ENCODE peak calls at places on chromosomes 3 and 15, in ten cellular contexts. R, U, W, G, B, O, Z, T, L and E are unnamed samples. For H3K27me3, the result is how much of the 10 kb centered on the place peaks cover.

GRCh38 chr3:82509951-82510603 is 748.6 kb upstream of the GBE1 start:
- DNase-seq in L (no peak), B (no peak), W (no peak), U (no peak), R (no peak), O (no peak), Z (no peak), G (no peak), T (no peak), E (no peak)

GRCh38 chr3:52843116-52843865 is 8.5 kb upstream of the MUSTN1 start:
- DNase-seq in Z (no peak), U (no peak), R (no peak), O (peak), L (no peak), W (no peak), T (no peak), B (no peak), G (no peak), E (no peak)

GRCh38 chr15:99307735-99308134 is 56.5 kb downstream of the LRRC28 start:
- DNase-seq in G (no peak), U (no peak), O (no peak), L (no peak), B (no peak), R (no peak), T (no peak), W (peak), Z (no peak), E (no peak)

GRCh38 chr3:46454606-46455005 is 10.1 kb downstream of the LTF start:
- DNase-seq in R (no peak), L (no peak), O (no peak), B (no peak), T (no peak), Z (no peak), U (no peak), G (no peak), W (no peak), E (no peak)

GRCh38 chr15:40367673-40368611 is 9.9 kb downstream of the DISP2 start:
- DNase-seq in Z (peak), W (peak), U (no peak), R (peak), G (peak), L (peak), O (peak), T (peak), B (peak), E (peak)

GRCh38 chr3:190026154-190026553 is 94.5 kb downstream of the P3H2 start:
- DNase-seq in U (no peak), R (no peak), B (no peak), Z (no peak), L (no peak), O (no peak), G (no peak), T (no peak), W (peak), E (no peak)

GRCh38 chr3:177640319-177640997 is 443.2 kb upstream of the TBL1XR1 start:
- DNase-seq in G (no peak), R (no peak), U (no peak), T (no peak), W (no peak), B (no peak), L (no peak), O (peak), Z (no peak), E (no peak)

GRCh38 chr3:144407290-144407689 is 435.7 kb downstream of the DIPK2A start:
- DNase-seq in W (no peak), O (no peak), Z (no peak), R (no peak), B (no peak), G (no peak), U (no peak), L (no peak), T (no peak), E (no peak)

GRCh38 chr3:129606522-129607390 is at the start of gene PLXND1:
- DNase-seq in L (peak), U (no peak), R (peak), W (peak), G (no peak), T (peak), O (peak), B (peak), Z (peak), E (peak)

GRCh38 chr3:46709721-46710120 is 7.9 kb downstream of the PRSS50 start:
- DNase-seq in W (no peak), R (no peak), L (no peak), Z (no peak), U (no peak), T (no peak), O (no peak), G (peak), B (no peak), E (peak)

GRCh38 chr3:108103971-108104797 is 13.4 kb upstream of the CD47 start:
- DNase-seq in Z (peak), G (no peak), T (peak), L (no peak), U (no peak), O (peak), W (peak), B (no peak), R (no peak), E (peak)

GRCh38 chr15:51341366-51342248 is at the start of gene GLDN:
- DNase-seq in Z (no peak), W (peak), L (no peak), O (peak), B (peak), U (no peak), G (no peak), R (no peak), T (no peak), E (no peak)

GRCh38 chr15:65101418-65101890 is 13.5 kb downstream of the UBAP1L start:
- DNase-seq in O (peak), Z (peak), U (no peak), W (peak), G (no peak), B (peak), T (peak), R (peak), L (peak), E (peak)

GRCh38 chr3:56422316-56422715 is 46.0 kb downstream of the ERC2 start:
- DNase-seq in W (no peak), U (no peak), T (no peak), L (no peak), B (no peak), O (no peak), R (no peak), Z (no peak), G (no peak), E (no peak)

GRCh38 chr15:74651251-74651741 is 35.7 kb downstream of the CLK3 start:
- DNase-seq in R (no peak), O (no peak), T (no peak), B (no peak), Z (peak), W (no peak), L (no peak), G (no peak), U (no peak), E (no peak)

GRCh38 chr3:59839283-59839682 is 789.5 kb upstream of the CFAP20DC start:
- DNase-seq in U (no peak), Z (no peak), B (no peak), L (no peak), T (no peak), O (no peak), W (peak), R (no peak), G (no peak), E (no peak)

GRCh38 chr15:83977992-83978391 is 257.6 kb upstream of the GOLGA6L4 start:
- DNase-seq in B (no peak), G (no peak), L (no peak), O (no peak), T (no peak), W (no peak), Z (no peak), U (no peak), R (peak), E (no peak)

GRCh38 chr3:156256256-156256655 is 135.9 kb downstream of the KCNAB1 start:
- DNase-seq in T (no peak), W (no peak), B (no peak), Z (peak), R (no peak), G (no peak), O (no peak), L (no peak), U (no peak), E (no peak)

GRCh38 chr3:159765025-159765859 is 223.4 kb upstream of the IL12A start:
- DNase-seq in R (peak), O (peak), Z (peak), B (no peak), U (no peak), W (peak), G (peak), T (no peak), L (peak), E (peak)

GRCh38 chr3:128457918-128458317 is 8.8 kb downstream of the DNAJB8 start:
- DNase-seq in T (no peak), O (no peak), R (no peak), L (no peak), G (no peak), U (no peak), B (no peak), W (no peak), Z (no peak), E (no peak)

GRCh38 chr3:10397879-10398278 is 77.0 kb upstream of the SEC13 start:
- DNase-seq in G (no peak), T (no peak), R (no peak), O (no peak), U (no peak), Z (no peak), W (no peak), L (no peak), B (no peak), E (no peak)

GRCh38 chr3:103991461-103992115 is 1375.1 kb upstream of the ALCAM start:
- DNase-seq in G (no peak), O (no peak), R (no peak), W (no peak), Z (peak), T (peak), U (no peak), L (no peak), B (no peak), E (no peak)

GRCh38 chr3:21717272-21717671 is 33.7 kb downstream of the ZNF385D start:
- DNase-seq in R (no peak), O (no peak), W (no peak), U (no peak), T (no peak), G (no peak), Z (no peak), B (no peak), L (no peak), E (no peak)

GRCh38 chr15:41985236-41986160 is 13.1 kb upstream of the EHD4 start:
- DNase-seq in U (no peak), W (no peak), L (no peak), O (no peak), B (no peak), G (no peak), R (no peak), Z (no peak), T (no peak), E (no peak)

GRCh38 chr3:160765211-160765610 is 9.2 kb downstream of the PPM1L start:
- DNase-seq in R (no peak), B (no peak), G (no peak), O (no peak), U (no peak), Z (no peak), W (no peak), L (no peak), T (no peak), E (no peak)

GRCh38 chr15:78374436-78375393 is 34.6 kb downstream of the CRABP1 start:
- DNase-seq in T (no peak), G (no peak), O (no peak), B (no peak), Z (no peak), R (no peak), W (no peak), L (no peak), U (no peak), E (no peak)

GRCh38 chr15:84840741-84841429 is 23.7 kb downstream of the ALPK3 start:
- DNase-seq in U (no peak), R (peak), O (peak), Z (peak), T (no peak), L (peak), W (peak), B (no peak), G (no peak), E (peak)

GRCh38 chr3:127208483-127209100 is 15.7 kb downstream of the PRR23E start:
- DNase-seq in L (no peak), R (no peak), G (no peak), Z (no peak), B (no peak), U (peak), O (no peak), W (no peak), T (no peak), E (no peak)

GRCh38 chr15:94370197-94370987 is 139.0 kb downstream of the MCTP2 start:
- DNase-seq in U (peak), L (no peak), R (no peak), O (no peak), Z (no peak), G (no peak), W (no peak), T (no peak), B (no peak), E (no peak)

GRCh38 chr3:72238341-72238740 is 453.4 kb upstream of the PROK2 start:
- DNase-seq in L (no peak), U (no peak), T (no peak), O (no peak), W (no peak), G (no peak), B (no peak), Z (no peak), R (no peak), E (peak)

GRCh38 chr3:150599611-150600297 is 3.4 kb upstream of the SELENOT start:
- DNase-seq in B (no peak), O (no peak), R (no peak), U (no peak), W (peak), Z (peak), T (no peak), L (peak), G (no peak), E (no peak)

GRCh38 chr3:118986734-118987133 is 47.9 kb downstream of the IGSF11 start:
- DNase-seq in O (no peak), L (no peak), B (no peak), W (no peak), U (no peak), T (no peak), R (no peak), G (no peak), Z (no peak), E (no peak)

GRCh38 chr3:118981494-118982134 is 53.0 kb downstream of the IGSF11 start:
- DNase-seq in G (no peak), O (no peak), W (no peak), B (no peak), T (no peak), Z (no peak), R (no peak), U (no peak), L (no peak), E (no peak)

GRCh38 chr3:118988198-118988842 is 46.3 kb downstream of the IGSF11 start:
- DNase-seq in O (no peak), Z (no peak), T (no peak), B (no peak), U (no peak), R (no peak), G (no peak), W (no peak), L (no peak), E (no peak)

GRCh38 chr3:118987466-118987865 is 47.2 kb downstream of the IGSF11 start:
- DNase-seq in O (peak), G (no peak), Z (no peak), R (peak), L (peak), B (peak), T (no peak), U (no peak), W (peak), E (no peak)

GRCh38 chr3:118984699-118985098 is 49.9 kb downstream of the IGSF11 start:
- DNase-seq in G (no peak), W (no peak), T (peak), Z (no peak), R (no peak), O (no peak), B (no peak), L (no peak), U (no peak), E (no peak)
- H3K27me3 ChIP-seq in G (under half), W (under half), T (under half), Z (under half), R (under half), O (under half), B (under half), L (under half), U (under half), E (under half)

GRCh38 chr15:75843618-75844610 is 667 bp downstream of the UBE2Q2 start:
- DNase-seq in T (peak), R (peak), W (peak), L (peak), B (peak), Z (peak), G (peak), O (peak), U (no peak), E (peak)
- TF ChIP-seq POLR2A in T (peak), R (peak), W (peak), L (peak), B (peak), Z (peak), G (peak), O (no peak), U (peak), E (peak)

GRCh38 chr15:69731581-69731980 is 279.0 kb downstream of the RPLP1 start:
- DNase-seq in O (no peak), W (no peak), T (no peak), U (no peak), L (no peak), G (no peak), R (no peak), Z (no peak), B (no peak), E (no peak)
- H3K27me3 ChIP-seq in O (under half), W (under half), T (under half), U (under half), L (under half), G (under half), R (under half), Z (under half), B (under half), E (under half)

DNA sequence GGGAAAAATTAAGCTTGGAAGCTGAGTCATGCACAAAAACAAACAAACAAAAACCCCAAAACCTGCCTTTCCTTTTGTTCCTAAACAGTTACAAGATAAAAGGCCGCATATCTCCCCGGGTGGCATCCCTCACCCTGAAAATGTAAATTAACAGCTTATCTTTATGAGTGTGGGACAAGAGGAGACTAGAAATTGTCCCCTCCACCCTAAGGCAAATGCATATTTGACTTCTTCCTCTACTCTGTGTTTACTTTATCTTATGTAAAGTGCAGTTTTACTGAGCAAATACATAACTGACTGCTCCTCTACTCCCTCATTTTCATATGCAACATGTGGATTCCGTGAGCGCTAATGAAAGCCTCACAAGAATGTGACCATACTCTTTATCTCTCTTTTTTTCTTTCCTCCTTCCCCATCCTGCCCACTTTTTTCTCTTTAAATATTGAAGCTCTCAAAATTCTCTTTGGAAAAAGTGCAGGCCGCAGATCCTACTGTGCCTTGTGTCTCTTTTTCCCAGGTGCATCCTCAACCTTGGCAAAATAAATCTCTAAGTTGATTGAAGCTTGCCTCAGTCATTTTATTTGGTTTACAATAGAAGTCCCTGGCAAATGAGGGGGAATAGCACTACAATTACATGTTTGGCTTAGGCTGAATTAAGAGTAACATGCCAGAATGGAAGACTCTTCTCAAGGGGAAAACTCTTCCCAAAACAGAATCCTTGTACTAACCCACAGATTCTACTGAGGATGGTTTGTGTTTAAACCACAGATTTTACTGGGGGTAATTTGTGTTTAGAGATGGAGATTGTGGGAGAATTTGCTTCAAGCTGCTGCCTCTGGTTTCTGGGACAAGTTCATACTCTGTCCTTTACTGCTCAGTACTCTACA is 72.7 kb upstream of the WDR72 start:
- DNase-seq in G (no peak), W (no peak), L (no peak), O (no peak), U (no peak), T (no peak), Z (no peak), R (no peak), B (no peak), E (no peak)
- TF ChIP-seq POLR2A in G (no peak), W (no peak), L (no peak), O (no peak), U (no peak), T (no peak), Z (no peak), R (no peak), B (no peak), E (no peak)

DNA sequence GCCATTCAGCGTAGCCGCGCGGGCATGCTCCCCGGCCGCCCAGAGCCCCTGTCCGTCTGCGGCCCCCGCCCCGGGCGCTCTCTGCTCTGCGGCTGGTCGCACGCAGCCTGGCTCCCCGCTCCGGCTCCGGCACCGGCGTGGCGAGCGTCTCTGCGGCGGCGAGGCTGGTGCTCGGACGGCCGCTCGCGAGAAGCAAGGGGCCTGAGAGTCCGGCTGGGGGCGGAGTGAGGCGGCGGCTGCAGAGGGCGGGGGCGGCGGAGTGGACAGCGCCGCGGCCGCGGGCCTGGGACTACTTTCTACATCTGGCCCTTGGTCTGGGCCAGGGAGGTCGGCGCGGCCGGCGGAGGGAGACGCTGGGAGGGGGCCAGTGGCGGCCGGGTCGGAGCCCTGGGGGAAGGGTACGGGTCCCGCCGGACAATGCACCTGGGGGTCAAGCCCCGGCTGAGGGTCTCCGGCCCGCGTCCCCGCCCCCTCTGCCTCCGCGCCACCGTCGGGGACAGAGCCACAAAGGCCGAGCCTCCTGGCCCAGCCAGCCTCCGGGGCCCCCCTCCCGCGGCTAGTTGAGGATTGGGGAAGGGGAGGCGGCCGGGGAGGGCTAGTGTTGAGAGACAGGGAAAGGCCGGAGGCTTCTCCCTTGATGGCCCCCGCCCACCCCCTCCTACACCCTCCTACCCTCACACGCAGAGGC is at the start of gene PRTG:
- DNase-seq in R (peak), O (peak), G (peak), B (peak), W (peak), T (peak), L (peak), U (no peak), Z (peak), E (peak)
- H3K27me3 ChIP-seq in R (under half), O (under half), G (under half), B (under half), W (under half), T (under half), L (under half), U (under half), Z (under half), E (under half)

GRCh38 chr3:131361464-131362421 is 19.8 kb upstream of the NUDT16 start:
- DNase-seq in T (peak), W (peak), Z (peak), G (peak), O (peak), L (peak), U (no peak), B (peak), R (peak), E (peak)
- TF ChIP-seq POLR2A in T (peak), W (no peak), Z (no peak), G (no peak), O (peak), L (peak), U (no peak), B (peak), R (peak), E (no peak)

DNA sequence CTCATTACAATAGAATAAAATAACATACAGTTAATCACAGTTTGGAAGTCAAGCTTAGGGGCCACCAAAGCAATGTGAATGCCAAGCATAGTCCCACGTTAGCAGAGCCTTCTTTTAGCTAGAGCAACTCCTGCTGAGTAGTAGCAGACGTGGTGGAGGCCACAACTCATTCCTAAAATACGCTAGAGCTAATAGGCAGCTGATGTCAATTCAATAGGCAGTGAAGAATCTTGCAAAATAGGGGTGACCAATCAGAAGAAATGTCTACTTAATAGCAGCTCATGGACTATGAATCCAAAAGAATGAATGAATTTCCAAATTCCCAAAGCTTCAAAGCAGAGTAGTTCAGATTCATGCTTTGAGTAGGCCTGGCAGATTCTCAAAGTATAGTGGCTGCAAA is 292.9 kb upstream of the RORA start:
- DNase-seq in U (no peak), Z (no peak), O (no peak), B (no peak), G (no peak), L (no peak), T (no peak), W (no peak), R (no peak), E (no peak)
- H3K27me3 ChIP-seq in U (under half), Z (under half), O (under half), B (under half), G (under half), L (under half), T (under half), W (under half), R (under half), E (under half)